ENCODE peak calls at places on chromosomes 11 and 22, in five cellular contexts. E is NCI-H460; Y is activated effector memory CD4-positive, alpha-beta T cell treated with Interleukin-2 at 50 U/mL for 16 hours; C is CD4-positive, alpha-beta T cell; A is stimulated activated CD4-positive, alpha-beta T cell treated with anti-CD3 and anti-CD28 coated beads, TNF-alpha, amount 100 ng/mL, for 1 hour. I is an unnamed sample.

GRCh38 chr22:46122980-46123693 is 27.2 kb upstream of the PPARA start:
- DNase-seq in C (no peak), A (no peak), E (no peak), Y (no peak), I (no peak)

GRCh38 chr11:46659908-46660307 is 40.5 kb downstream of the ARHGAP1 start:
- DNase-seq in C (no peak), E (no peak), A (no peak), Y (no peak), I (no peak)

GRCh38 chr11:26134481-26135355 is 197.2 kb upstream of the ANO3 start:
- DNase-seq in E (peak; percentile 4), A (no peak), C (no peak), Y (no peak), I (peak; percentile 3)

GRCh38 chr11:9616042-9616640 is 42.7 kb downstream of the WEE1 start:
- DNase-seq in C (no peak), E (no peak), Y (no peak), A (no peak), I (no peak)

GRCh38 chr11:58788355-58789023 is 56.0 kb downstream of the GLYATL2 start:
- DNase-seq in Y (no peak), E (peak; percentile 35), A (no peak), C (peak; percentile 12), I (peak; percentile 40)

GRCh38 chr22:27685971-27686370 is 115.6 kb downstream of the MN1 start:
- DNase-seq in Y (no peak), A (no peak), C (no peak), E (no peak), I (no peak)

GRCh38 chr22:20999350-21000214 is 2.3 kb downstream of the THAP7 start:
- DNase-seq in C (no peak), A (no peak), Y (no peak), E (no peak), I (no peak)

GRCh38 chr11:26014456-26015115 is 317.3 kb upstream of the ANO3 start:
- DNase-seq in E (no peak), C (no peak), Y (no peak), A (no peak), I (no peak)

GRCh38 chr11:43504316-43504950 is 145.7 kb downstream of the TTC17 start:
- DNase-seq in C (no peak), Y (no peak), A (no peak), E (no peak), I (no peak)

GRCh38 chr11:128814856-128815705 is 52.0 kb downstream of the KCNJ1 start:
- DNase-seq in Y (no peak), A (no peak), C (no peak), E (no peak), I (no peak)

GRCh38 chr11:32586576-32587190 is 3.1 kb downstream of the EIF3M start:
- DNase-seq in Y (no peak), A (no peak), C (no peak), E (peak; percentile 15), I (no peak)

GRCh38 chr22:45883811-45884170 is 93.2 kb downstream of the WNT7B start:
- DNase-seq in C (no peak), A (no peak), E (no peak), Y (no peak), I (no peak)

GRCh38 chr11:69930081-69931059 is 111.2 kb upstream of the FGF3 start:
- DNase-seq in Y (no peak), E (no peak), C (no peak), A (no peak), I (no peak)

GRCh38 chr11:11605181-11605580 is 16.6 kb downstream of the GALNT18 start:
- DNase-seq in Y (no peak), E (no peak), A (no peak), C (no peak), I (no peak)

GRCh38 chr11:123405123-123405592 is 24.9 kb upstream of the GRAMD1B start:
- DNase-seq in A (no peak), Y (no peak), C (no peak), E (no peak), I (no peak)

GRCh38 chr22:29166180-29166579 is 39.5 kb upstream of the EMID1 start:
- DNase-seq in C (no peak), Y (no peak), E (no peak), A (no peak), I (no peak)

GRCh38 chr11:134040386-134041297 is 28.2 kb upstream of the JAM3 start:
- DNase-seq in C (no peak), Y (no peak), A (no peak), E (peak; percentile 20), I (no peak)

GRCh38 chr11:76916712-76917111 is 56.0 kb downstream of the ACER3 start:
- DNase-seq in Y (no peak), A (no peak), E (no peak), C (no peak), I (no peak)

GRCh38 chr22:31872209-31872608 is 72.1 kb upstream of the YWHAH start:
- DNase-seq in Y (no peak), A (no peak), C (no peak), E (peak; percentile 30), I (no peak)

GRCh38 chr11:27673979-27674663 is 26.1 kb downstream of the BDNF start:
- DNase-seq in A (no peak), Y (no peak), E (no peak), C (no peak), I (no peak)

GRCh38 chr11:93133710-93134109 is 64.1 kb downstream of the SLC36A4 start:
- DNase-seq in C (no peak), Y (no peak), E (no peak), A (no peak), I (no peak)

GRCh38 chr11:35486934-35487333 is 38.5 kb downstream of the PAMR1 start:
- DNase-seq in Y (no peak), A (no peak), C (no peak), E (no peak), I (no peak)

GRCh38 chr11:75626692-75627536 is 41.9 kb downstream of the MAP6 start:
- DNase-seq in E (no peak), Y (no peak), A (no peak), C (no peak), I (no peak)

GRCh38 chr11:114080219-114080618 is 20.7 kb downstream of the ZBTB16 start:
- DNase-seq in Y (no peak), A (no peak), C (no peak), E (no peak), I (no peak)

GRCh38 chr11:117490911-117491310 is 163.3 kb downstream of the CEP164 start:
- DNase-seq in E (no peak), A (no peak), Y (no peak), C (no peak), I (no peak)

GRCh38 chr11:119168471-119169271 is at the start of gene NLRX1:
- DNase-seq in C (peak; percentile 74), E (peak; percentile 80), Y (peak; percentile 75), A (peak; percentile 65), I (no peak)

GRCh38 chr11:44304091-44305084 is 5.6 kb downstream of the ALX4 start:
- DNase-seq in Y (no peak), E (no peak), A (no peak), C (no peak), I (no peak)

GRCh38 chr11:76602431-76602861 is 68.1 kb downstream of the LRRC32 start:
- DNase-seq in C (no peak), A (no peak), E (no peak), Y (no peak), I (no peak)

I was measured in NCI-H1048.